ENCODE peak calls at places on chromosome 5, in seven cellular contexts. One of them, this sample, is unnamed.

GRCh38 chr5:109299557-109299956 is 110.2 kb downstream of the PJA2 start:
- DNase-seq in uterus: no peak
- DNase-seq in SW480: no peak
- DNase-seq in endothelial cell: no peak
- DNase-seq in non-pigmented ciliary epithelial cell: no peak
- DNase-seq in H9: no peak
- DNase-seq in esophagus squamous epithelium: no peak
- DNase-seq in this sample: no peak

GRCh38 chr5:54669285-54669684 is 151.7 kb downstream of the SNX18 start:
- DNase-seq in endothelial cell: no peak
- DNase-seq in esophagus squamous epithelium: no peak
- DNase-seq in uterus: no peak
- DNase-seq in H9: no peak
- DNase-seq in non-pigmented ciliary epithelial cell: no peak
- DNase-seq in SW480: no peak
- DNase-seq in this sample: no peak

GRCh38 chr5:34656001-34656699 is at the start of gene RAI14:
- DNase-seq in endothelial cell: peak; percentile 87
- DNase-seq in non-pigmented ciliary epithelial cell: no peak
- DNase-seq in H9: peak; percentile 84
- DNase-seq in uterus: peak; percentile 89
- DNase-seq in esophagus squamous epithelium: no peak
- DNase-seq in SW480: peak; percentile 58
- DNase-seq in this sample: peak; percentile 87

GRCh38 chr5:132209901-132210545 is 17.6 kb downstream of the P4HA2 start:
- DNase-seq in non-pigmented ciliary epithelial cell: no peak
- DNase-seq in SW480: no peak
- DNase-seq in uterus: no peak
- DNase-seq in esophagus squamous epithelium: no peak
- DNase-seq in endothelial cell: no peak
- DNase-seq in H9: no peak
- DNase-seq in this sample: no peak

GRCh38 chr5:157511656-157512644 is 51.9 kb downstream of the NIPAL4 start:
- DNase-seq in non-pigmented ciliary epithelial cell: peak; percentile 94
- DNase-seq in endothelial cell: no peak
- DNase-seq in esophagus squamous epithelium: peak; percentile 25
- DNase-seq in SW480: peak; percentile 84
- DNase-seq in H9: no peak
- DNase-seq in uterus: peak; percentile 95
- DNase-seq in this sample: peak; percentile 35

GRCh38 chr5:82275267-82275664 is 2.9 kb downstream of the RPS23 start:
- DNase-seq in SW480: no peak
- DNase-seq in non-pigmented ciliary epithelial cell: no peak
- DNase-seq in H9: no peak
- DNase-seq in endothelial cell: no peak
- DNase-seq in uterus: no peak
- DNase-seq in esophagus squamous epithelium: no peak
- DNase-seq in this sample: no peak

GRCh38 chr5:149427374-149427773 is 48.3 kb upstream of the IL17B start:
- DNase-seq in SW480: no peak
- DNase-seq in esophagus squamous epithelium: no peak
- DNase-seq in H9: no peak
- DNase-seq in uterus: no peak
- DNase-seq in non-pigmented ciliary epithelial cell: no peak
- DNase-seq in endothelial cell: no peak
- DNase-seq in this sample: no peak

GRCh38 chr5:77947051-77947428 is 170.9 kb upstream of the TBCA start:
- DNase-seq in non-pigmented ciliary epithelial cell: no peak
- DNase-seq in esophagus squamous epithelium: no peak
- DNase-seq in SW480: no peak
- DNase-seq in H9: no peak
- DNase-seq in endothelial cell: no peak
- DNase-seq in uterus: no peak
- DNase-seq in this sample: no peak

GRCh38 chr5:143010335-143010734 is 240.2 kb downstream of the ARHGAP26 start:
- DNase-seq in endothelial cell: no peak
- DNase-seq in esophagus squamous epithelium: no peak
- DNase-seq in H9: no peak
- DNase-seq in uterus: no peak
- DNase-seq in SW480: no peak
- DNase-seq in non-pigmented ciliary epithelial cell: no peak
- DNase-seq in this sample: no peak

GRCh38 chr5:102678267-102679058 is 76.6 kb upstream of the PAM start:
- DNase-seq in non-pigmented ciliary epithelial cell: peak; percentile 30
- DNase-seq in esophagus squamous epithelium: no peak
- DNase-seq in SW480: no peak
- DNase-seq in uterus: no peak
- DNase-seq in H9: no peak
- DNase-seq in endothelial cell: no peak
- DNase-seq in this sample: no peak

GRCh38 chr5:169637856-169638190 is 748 bp downstream of the DOCK2 start:
- DNase-seq in esophagus squamous epithelium: no peak
- DNase-seq in uterus: no peak
- DNase-seq in non-pigmented ciliary epithelial cell: no peak
- DNase-seq in endothelial cell: no peak
- DNase-seq in H9: no peak
- DNase-seq in SW480: no peak
- DNase-seq in this sample: no peak

This sample was measured in GM23338.